ENCODE peak calls at places on chromosomes 1 and 21, in four cellular contexts. One of them, this sample, is unnamed.

GRCh38 chr1:228261706-228262105 is 53.9 kb downstream of the OBSCN start:
- DNase-seq in neuronal stem cell: no peak
- DNase-seq in trophoblast cell: no peak
- DNase-seq in H1: no peak
- DNase-seq in this sample: no peak

GRCh38 chr1:12521096-12521495 is 96.9 kb downstream of the DHRS3 start:
- DNase-seq in neuronal stem cell: no peak
- DNase-seq in trophoblast cell: no peak
- DNase-seq in H1: no peak
- DNase-seq in this sample: no peak

GRCh38 chr1:41633764-41634163 is 149.3 kb upstream of the EDN2 start:
- DNase-seq in neuronal stem cell: no peak
- DNase-seq in trophoblast cell: peak; percentile 60
- DNase-seq in H1: no peak
- DNase-seq in this sample: no peak

GRCh38 chr1:16125483-16125882 is 30.4 kb downstream of the EPHA2 start:
- DNase-seq in neuronal stem cell: no peak
- DNase-seq in trophoblast cell: no peak
- DNase-seq in H1: no peak
- DNase-seq in this sample: no peak

GRCh38 chr1:17168480-17168878 is 36.4 kb upstream of the PADI1 start:
- DNase-seq in neuronal stem cell: no peak
- DNase-seq in trophoblast cell: no peak
- DNase-seq in H1: no peak
- DNase-seq in this sample: peak; percentile 65

GRCh38 chr1:65141394-65141793 is 6.6 kb upstream of the AK4 start:
- DNase-seq in neuronal stem cell: no peak
- DNase-seq in trophoblast cell: no peak
- DNase-seq in H1: no peak
- DNase-seq in this sample: no peak

GRCh38 chr21:14243877-14244276 is 27.9 kb downstream of the RBM11 start:
- DNase-seq in neuronal stem cell: no peak
- DNase-seq in trophoblast cell: no peak
- DNase-seq in H1: no peak
- DNase-seq in this sample: no peak

GRCh38 chr1:116076831-116077230 is 34.4 kb upstream of the MAB21L3 start:
- DNase-seq in neuronal stem cell: no peak
- DNase-seq in trophoblast cell: no peak
- DNase-seq in H1: no peak
- DNase-seq in this sample: no peak

GRCh38 chr1:152654110-152654509 is 9.1 kb upstream of the LCE2D start:
- DNase-seq in neuronal stem cell: peak; percentile 17
- DNase-seq in trophoblast cell: peak; percentile 88
- DNase-seq in H1: peak; percentile 67
- DNase-seq in this sample: no peak

GRCh38 chr21:45341779-45342178 is 54.1 kb upstream of the POFUT2 start:
- DNase-seq in neuronal stem cell: no peak
- DNase-seq in trophoblast cell: no peak
- DNase-seq in H1: no peak
- DNase-seq in this sample: no peak

GRCh38 chr1:235075955-235076308 is 52.7 kb downstream of the TOMM20 start:
- DNase-seq in neuronal stem cell: no peak
- DNase-seq in trophoblast cell: no peak
- DNase-seq in H1: no peak
- DNase-seq in this sample: no peak

GRCh38 chr1:200867018-200867811 is 5.6 kb upstream of the GPR25 start:
- DNase-seq in neuronal stem cell: no peak
- DNase-seq in trophoblast cell: no peak
- DNase-seq in H1: peak; percentile 44
- DNase-seq in this sample: no peak

GRCh38 chr1:233094691-233095090 is 144.3 kb downstream of the NTPCR start:
- DNase-seq in neuronal stem cell: no peak
- DNase-seq in trophoblast cell: no peak
- DNase-seq in H1: no peak
- DNase-seq in this sample: no peak

GRCh38 chr1:233094269-233094668 is 143.9 kb downstream of the NTPCR start:
- DNase-seq in neuronal stem cell: no peak
- DNase-seq in trophoblast cell: no peak
- DNase-seq in H1: no peak
- DNase-seq in this sample: no peak

GRCh38 chr1:233102381-233102780 is 152.0 kb downstream of the NTPCR start:
- DNase-seq in neuronal stem cell: no peak
- DNase-seq in trophoblast cell: no peak
- DNase-seq in H1: no peak
- DNase-seq in this sample: no peak

GRCh38 chr1:233098255-233098580 is 147.8 kb downstream of the NTPCR start:
- DNase-seq in neuronal stem cell: no peak
- DNase-seq in trophoblast cell: no peak
- DNase-seq in H1: no peak
- DNase-seq in this sample: no peak

DNA sequence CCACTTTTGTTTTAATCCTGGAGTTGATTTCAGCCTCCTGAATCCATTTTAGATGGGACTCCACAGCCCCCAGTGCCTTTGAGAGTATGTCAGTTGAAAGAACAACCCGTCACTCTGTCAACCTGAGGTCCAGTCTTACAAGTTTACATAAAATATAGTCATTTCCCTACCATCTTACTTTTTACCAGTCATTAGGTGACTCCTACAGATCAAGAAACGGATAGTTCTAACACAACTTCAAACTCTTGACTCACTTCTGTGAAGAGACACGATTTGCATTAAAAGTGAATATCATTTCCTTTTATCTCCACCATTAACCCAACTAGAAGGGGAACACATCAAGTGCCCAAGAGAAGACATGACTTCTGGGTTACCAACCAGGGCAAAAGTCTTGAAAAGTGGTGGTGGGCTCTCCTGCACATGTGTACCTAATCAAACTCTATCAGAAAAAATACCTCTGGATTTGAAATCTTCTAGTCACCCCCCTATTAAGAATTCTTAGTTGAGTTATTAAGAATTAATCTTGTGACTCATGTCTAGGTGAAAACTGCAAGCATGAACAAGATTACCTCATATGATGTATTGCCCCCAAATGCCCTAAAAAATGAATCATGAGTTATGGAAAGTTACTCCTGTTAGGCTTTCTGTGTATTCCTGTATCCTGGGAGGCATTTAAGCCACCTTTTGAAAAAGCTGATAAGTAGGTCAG is 147.3 kb downstream of the NTPCR start:
- DNase-seq in neuronal stem cell: no peak
- DNase-seq in trophoblast cell: no peak
- DNase-seq in H1: no peak
- DNase-seq in this sample: no peak
- H2BK12ac ChIP-seq in neuronal stem cell: no peak overlapping the region
- H2BK12ac ChIP-seq in trophoblast cell: no peak overlapping the region
- H2BK12ac ChIP-seq in H1: no peak overlapping the region
- H2BK12ac ChIP-seq in this sample: no peak overlapping the region

DNA sequence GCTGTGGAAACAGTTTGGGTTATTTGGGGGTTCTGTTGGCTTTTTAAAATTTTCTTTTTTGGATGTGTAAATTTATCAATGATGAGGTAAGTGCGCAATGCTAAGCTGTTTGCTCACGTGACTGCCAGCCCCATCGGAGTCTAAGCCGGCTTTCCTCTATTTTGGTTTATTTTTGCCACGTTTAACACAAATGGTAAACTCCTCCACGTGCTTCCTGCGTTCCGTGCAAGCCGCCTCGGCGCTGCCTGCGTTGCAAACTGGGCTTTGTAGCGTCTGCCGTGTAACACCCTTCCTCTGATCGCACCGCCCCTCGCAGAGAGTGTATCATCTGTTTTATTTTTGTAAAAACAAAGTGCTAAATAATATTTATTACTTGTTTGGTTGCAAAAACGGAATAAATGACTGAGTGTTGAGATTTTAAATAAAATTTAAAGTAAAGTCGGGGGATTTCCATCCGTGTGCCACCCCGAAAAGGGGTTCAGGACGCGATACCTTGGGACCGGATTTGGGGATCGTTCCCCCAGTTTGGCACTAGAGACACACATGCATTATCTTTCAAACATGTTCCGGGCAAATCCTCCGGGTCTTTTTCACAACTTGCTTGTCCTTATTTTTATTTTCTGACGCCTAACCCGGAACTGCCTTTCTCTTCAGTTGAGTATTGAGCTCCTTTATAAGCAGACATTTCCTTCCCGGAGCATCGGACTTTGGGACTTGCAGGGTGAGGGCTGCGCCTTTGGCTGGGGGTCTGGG is 3.2 kb downstream of the OLIG2 start:
- DNase-seq in neuronal stem cell: no peak
- DNase-seq in trophoblast cell: no peak
- DNase-seq in H1: peak; percentile 48
- DNase-seq in this sample: no peak
- H3K4me3 ChIP-seq in neuronal stem cell: no peak overlapping the region
- H3K4me3 ChIP-seq in trophoblast cell: no peak overlapping the region
- H3K4me3 ChIP-seq in H1: no peak overlapping the region
- H3K4me3 ChIP-seq in this sample: peak overlapping the region; percentile 48

GRCh38 chr1:91498035-91498434 is 2.6 kb upstream of the CDC7 start:
- DNase-seq in neuronal stem cell: no peak
- DNase-seq in trophoblast cell: no peak
- DNase-seq in H1: no peak
- DNase-seq in this sample: no peak
- H3K18ac ChIP-seq in neuronal stem cell: no peak overlapping the region
- H3K18ac ChIP-seq in trophoblast cell: no peak overlapping the region
- H3K18ac ChIP-seq in H1: no peak overlapping the region
- H3K18ac ChIP-seq in this sample: no peak overlapping the region

GRCh38 chr1:158019177-158019868 is 25.9 kb downstream of the KIRREL1 start:
- DNase-seq in neuronal stem cell: peak; percentile 69
- DNase-seq in trophoblast cell: peak; percentile 68
- DNase-seq in H1: no peak
- DNase-seq in this sample: peak; percentile 97
- H2BK12ac ChIP-seq in neuronal stem cell: no peak overlapping the region
- H2BK12ac ChIP-seq in trophoblast cell: peak overlapping the region; percentile 93
- H2BK12ac ChIP-seq in H1: peak overlapping the region; percentile 100
- H2BK12ac ChIP-seq in this sample: peak overlapping the region; percentile 81

GRCh38 chr1:222546548-222547259 is 1.2 kb downstream of the HHIPL2 start:
- DNase-seq in neuronal stem cell: no peak
- DNase-seq in trophoblast cell: peak; percentile 55
- DNase-seq in H1: no peak
- DNase-seq in this sample: peak; percentile 74
- H3K4me3 ChIP-seq in neuronal stem cell: no peak overlapping the region
- H3K4me3 ChIP-seq in trophoblast cell: no peak overlapping the region
- H3K4me3 ChIP-seq in H1: no peak overlapping the region
- H3K4me3 ChIP-seq in this sample: no peak overlapping the region

GRCh38 chr21:38269567-38269917 is 12.8 kb downstream of the KCNJ15 start:
- DNase-seq in neuronal stem cell: no peak
- DNase-seq in trophoblast cell: no peak
- DNase-seq in H1: no peak
- DNase-seq in this sample: peak; percentile 65

GRCh38 chr21:38266732-38267131 is 9.9 kb downstream of the KCNJ15 start:
- DNase-seq in neuronal stem cell: no peak
- DNase-seq in trophoblast cell: peak; percentile 64
- DNase-seq in H1: no peak
- DNase-seq in this sample: peak; percentile 28

GRCh38 chr21:38267136-38267535 is 10.3 kb downstream of the KCNJ15 start:
- DNase-seq in neuronal stem cell: no peak
- DNase-seq in trophoblast cell: no peak
- DNase-seq in H1: no peak
- DNase-seq in this sample: no peak

GRCh38 chr21:38267991-38268858 is 11.4 kb downstream of the KCNJ15 start:
- DNase-seq in neuronal stem cell: no peak
- DNase-seq in trophoblast cell: no peak
- DNase-seq in H1: no peak
- DNase-seq in this sample: no peak

DNA sequence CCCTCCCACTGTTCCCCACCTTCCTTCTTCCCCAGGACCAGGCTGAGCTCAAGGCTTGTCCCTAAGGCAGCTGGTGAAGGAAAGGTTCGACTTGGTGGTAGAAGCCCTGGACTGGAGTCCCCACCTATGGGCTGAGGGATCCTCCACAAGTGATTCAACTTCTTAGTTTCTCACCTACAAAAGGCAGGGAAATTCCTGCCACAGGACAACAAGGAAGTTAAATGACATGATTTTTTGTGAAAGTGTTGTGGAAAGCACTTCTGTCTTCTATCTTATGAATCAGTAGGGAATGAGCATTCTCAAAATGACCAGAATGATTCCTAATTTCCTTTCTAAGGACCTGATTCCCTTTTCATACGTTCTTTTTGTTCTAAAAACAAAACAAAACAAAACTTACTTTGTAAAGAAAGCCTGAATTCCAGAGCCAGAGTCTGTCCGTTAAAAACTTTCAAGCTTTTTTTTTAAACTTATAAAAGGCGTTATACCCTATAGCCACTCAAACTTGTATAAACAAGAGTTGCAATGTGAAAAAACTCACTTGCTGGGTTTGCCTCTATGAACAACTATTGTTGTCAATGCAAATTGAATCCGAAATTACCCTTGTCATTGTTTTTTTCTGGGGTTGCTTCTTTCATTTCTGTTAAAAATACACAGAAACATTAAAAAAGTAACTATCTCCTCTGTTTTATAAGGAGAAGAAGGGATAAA is 12.2 kb downstream of the KCNJ15 start:
- DNase-seq in neuronal stem cell: no peak
- DNase-seq in trophoblast cell: no peak
- DNase-seq in H1: no peak
- DNase-seq in this sample: no peak
- H3K18ac ChIP-seq in neuronal stem cell: peak overlapping the region; percentile 58
- H3K18ac ChIP-seq in trophoblast cell: no peak overlapping the region
- H3K18ac ChIP-seq in H1: no peak overlapping the region
- H3K18ac ChIP-seq in this sample: no peak overlapping the region

GRCh38 chr1:160171352-160171751 is 19.0 kb upstream of the CASQ1 start:
- DNase-seq in neuronal stem cell: no peak
- DNase-seq in trophoblast cell: no peak
- DNase-seq in H1: no peak
- DNase-seq in this sample: no peak
- H2BK12ac ChIP-seq in neuronal stem cell: no peak overlapping the region
- H2BK12ac ChIP-seq in trophoblast cell: peak overlapping the region; percentile 55
- H2BK12ac ChIP-seq in H1: peak overlapping the region; percentile 10
- H2BK12ac ChIP-seq in this sample: no peak overlapping the region

GRCh38 chr1:31798433-31799195 is 17.2 kb downstream of the SPOCD1 start:
- DNase-seq in neuronal stem cell: no peak
- DNase-seq in trophoblast cell: peak; percentile 14
- DNase-seq in H1: no peak
- DNase-seq in this sample: peak; percentile 91
- H3K4me3 ChIP-seq in neuronal stem cell: no peak overlapping the region
- H3K4me3 ChIP-seq in trophoblast cell: no peak overlapping the region
- H3K4me3 ChIP-seq in H1: no peak overlapping the region
- H3K4me3 ChIP-seq in this sample: peak overlapping the region; percentile 87

This sample was measured in mesenchymal stem cell.